ENCODE peak calls at places on chromosomes 7 and 10, in seven cellular contexts. Y is PC-9; N is psoas muscle; O is GM23338; T is CD8-positive, alpha-beta T cell; K is testis; A is HepG2. U is an unnamed sample.

GRCh38 chr10:21993360-21994001 is 10.0 kb downstream of the DNAJC1 start:
- DNase-seq in Y (no peak), N (no peak), O (peak; percentile 24), T (no peak), K (no peak), A (no peak), U (no peak)

GRCh38 chr7:4136501-4137110 is 545.5 kb upstream of the FOXK1 start:
- DNase-seq in Y (no peak), N (no peak), O (peak; percentile 53), T (no peak), K (no peak), A (peak; percentile 19), U (no peak)

GRCh38 chr10:85400981-85401695 is 965.5 kb downstream of the GRID1 start:
- DNase-seq in Y (no peak), N (no peak), O (no peak), T (no peak), K (no peak), A (no peak), U (no peak)

GRCh38 chr7:151856516-151856915 is 20.4 kb downstream of the PRKAG2 start:
- DNase-seq in Y (no peak), N (no peak), O (no peak), T (no peak), K (no peak), A (no peak), U (no peak)

GRCh38 chr7:42456267-42456666 is 219.3 kb upstream of the GLI3 start:
- DNase-seq in Y (no peak), N (no peak), O (no peak), T (no peak), K (no peak), A (no peak), U (no peak)

GRCh38 chr7:35519971-35520809 is 174.7 kb downstream of the HERPUD2 start:
- DNase-seq in Y (peak; percentile 61), N (peak; percentile 60), O (peak; percentile 87), T (peak; percentile 40), K (peak; percentile 87), A (peak; percentile 45), U (no peak)

GRCh38 chr10:81027223-81027622 is 489.5 kb downstream of the SH2D4B start:
- DNase-seq in Y (no peak), N (no peak), O (no peak), T (no peak), K (no peak), A (no peak), U (no peak)

GRCh38 chr10:25175527-25176420 is 973 bp downstream of the GPR158 start:
- DNase-seq in Y (no peak), N (no peak), O (peak; percentile 66), T (peak; percentile 18), K (peak; percentile 65), A (no peak), U (peak; percentile 25)

GRCh38 chr7:133230591-133231194 is 22.2 kb upstream of the EXOC4 start:
- DNase-seq in Y (no peak), N (no peak), O (peak; percentile 78), T (no peak), K (peak; percentile 84), A (peak; percentile 36), U (peak; percentile 26)

GRCh38 chr10:118958984-118959916 is 70.3 kb upstream of the NANOS1 start:
- DNase-seq in Y (peak; percentile 87), N (peak; percentile 63), O (no peak), T (no peak), K (peak; percentile 88), A (no peak), U (peak; percentile 82)

GRCh38 chr7:107995184-107996071 is 7.5 kb downstream of the LAMB1 start:
- DNase-seq in Y (peak; percentile 88), N (no peak), O (peak; percentile 85), T (no peak), K (no peak), A (peak; percentile 82), U (no peak)

GRCh38 chr10:127687548-127687947 is 49.4 kb upstream of the FOXI2 start:
- DNase-seq in Y (no peak), N (no peak), O (no peak), T (no peak), K (no peak), A (no peak), U (no peak)

GRCh38 chr10:42544945-42545344 is 93.4 kb downstream of the ZNF33B start:
- DNase-seq in Y (no peak), N (no peak), O (no peak), T (no peak), K (no peak), A (no peak), U (no peak)

GRCh38 chr10:130987401-130987800 is 324.1 kb downstream of the TCERG1L start:
- DNase-seq in Y (no peak), N (no peak), O (no peak), T (no peak), K (peak; percentile 0), A (no peak), U (no peak)

GRCh38 chr10:43211030-43211429 is 55.8 kb downstream of the RASGEF1A start:
- DNase-seq in Y (no peak), N (peak; percentile 1), O (no peak), T (no peak), K (peak; percentile 45), A (no peak), U (no peak)

GRCh38 chr7:7554647-7555575 is 11.8 kb upstream of the MIOS start:
- DNase-seq in Y (peak; percentile 36), N (peak; percentile 15), O (no peak), T (no peak), K (no peak), A (no peak), U (no peak)

GRCh38 chr10:104260775-104261115 is 6.1 kb downstream of the GSTO1 start:
- DNase-seq in Y (no peak), N (no peak), O (no peak), T (no peak), K (no peak), A (no peak), U (no peak)
- H3K27ac ChIP-seq in Y (no peak overlapping the region), N (peak overlapping the region; percentile 24), O (peak overlapping the region; percentile 13), T (no peak overlapping the region), K (no peak overlapping the region), A (no peak overlapping the region), U (peak overlapping the region; percentile 68)

GRCh38 chr10:12063483-12063818 is 5.3 kb upstream of the DHTKD1 start:
- DNase-seq in Y (no peak), N (no peak), O (no peak), T (no peak), K (no peak), A (no peak), U (no peak)

GRCh38 chr10:12062754-12063482 is 5.8 kb upstream of the DHTKD1 start:
- DNase-seq in Y (no peak), N (no peak), O (no peak), T (no peak), K (no peak), A (no peak), U (no peak)

GRCh38 chr10:12068467-12069269 is at the start of gene DHTKD1:
- DNase-seq in Y (peak; percentile 88), N (peak; percentile 99), O (peak; percentile 99), T (peak; percentile 97), K (peak; percentile 98), A (peak; percentile 95), U (peak; percentile 99)

DNA sequence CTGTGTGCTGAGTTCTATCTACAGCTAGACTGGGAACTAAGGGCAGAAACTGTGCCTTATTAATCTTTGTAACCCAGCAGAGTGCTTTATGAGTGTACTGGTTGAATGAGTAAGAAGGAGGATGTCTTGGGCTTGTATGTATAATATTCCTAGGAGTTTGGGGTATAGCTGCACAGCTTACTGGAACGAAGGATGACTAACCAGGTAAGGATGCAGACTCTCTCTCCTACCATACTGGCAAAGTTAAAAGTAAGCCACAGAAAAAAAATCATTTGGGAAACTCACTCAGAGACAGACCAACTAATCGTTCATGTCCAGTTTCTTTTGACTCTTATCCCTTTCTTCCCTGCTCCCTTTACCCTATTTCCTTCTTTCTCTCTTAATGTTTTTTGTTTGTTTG is 1.4 kb upstream of the DHTKD1 start:
- DNase-seq in Y (peak; percentile 60), N (no peak), O (no peak), T (no peak), K (no peak), A (no peak), U (no peak)
- H3K27ac ChIP-seq in Y (no peak overlapping the region), N (no peak overlapping the region), O (peak overlapping the region; percentile 89), T (no peak overlapping the region), K (no peak overlapping the region), A (no peak overlapping the region), U (no peak overlapping the region)

DNA sequence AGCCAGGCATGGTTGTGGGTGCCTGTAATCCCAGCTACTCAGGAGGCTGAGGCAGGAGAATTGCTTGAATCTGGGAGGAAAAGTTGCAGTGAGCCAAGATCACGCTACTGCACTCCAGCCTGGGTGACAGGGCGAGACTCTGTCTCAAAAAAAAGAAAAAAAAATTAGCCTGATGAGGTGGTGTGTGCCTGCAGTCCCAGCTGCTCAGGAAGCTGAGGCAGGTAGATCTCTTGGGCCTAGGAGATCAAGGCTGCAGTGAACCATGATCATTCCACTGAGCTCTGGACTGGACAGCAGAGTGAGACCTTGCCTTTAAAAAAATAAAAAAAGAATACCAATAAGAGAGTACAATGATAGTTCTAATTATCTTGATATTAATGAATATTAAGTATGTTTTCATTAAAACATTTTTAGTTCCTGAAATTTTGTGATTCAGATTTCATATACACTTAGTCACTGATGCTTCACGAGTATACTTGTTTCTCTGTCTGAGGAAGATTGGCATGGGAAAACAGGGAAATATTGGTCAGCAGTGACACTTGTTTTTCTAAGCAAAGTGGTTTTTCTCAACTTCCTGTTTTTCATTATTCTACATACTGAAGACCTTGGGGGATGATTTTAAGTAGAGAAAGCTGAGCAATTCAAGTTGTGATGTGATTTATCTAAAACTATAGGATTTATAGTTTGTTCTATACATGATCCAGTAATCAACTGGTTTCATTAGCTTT is 76.8 kb downstream of the ADK start:
- DNase-seq in Y (peak; percentile 39), N (no peak), O (no peak), T (no peak), K (no peak), A (no peak), U (no peak)
- H3K27ac ChIP-seq in Y (peak overlapping the region; percentile 66), N (no peak overlapping the region), O (no peak overlapping the region), T (peak overlapping the region; percentile 38), K (no peak overlapping the region), A (no peak overlapping the region), U (peak overlapping the region; percentile 45)

GRCh38 chr10:132365102-132365501 is 31.9 kb upstream of the PWWP2B start:
- DNase-seq in Y (no peak), N (no peak), O (no peak), T (no peak), K (no peak), A (no peak), U (no peak)

GRCh38 chr10:132364594-132364970 is 32.4 kb upstream of the PWWP2B start:
- DNase-seq in Y (no peak), N (no peak), O (no peak), T (no peak), K (no peak), A (no peak), U (peak; percentile 32)

GRCh38 chr10:132363921-132364593 is 32.1 kb downstream of the LRRC27 start:
- DNase-seq in Y (no peak), N (no peak), O (no peak), T (no peak), K (no peak), A (peak; percentile 45), U (no peak)

GRCh38 chr10:132366499-132366898 is 30.5 kb upstream of the PWWP2B start:
- DNase-seq in Y (no peak), N (no peak), O (no peak), T (no peak), K (no peak), A (no peak), U (peak; percentile 5)

DNA sequence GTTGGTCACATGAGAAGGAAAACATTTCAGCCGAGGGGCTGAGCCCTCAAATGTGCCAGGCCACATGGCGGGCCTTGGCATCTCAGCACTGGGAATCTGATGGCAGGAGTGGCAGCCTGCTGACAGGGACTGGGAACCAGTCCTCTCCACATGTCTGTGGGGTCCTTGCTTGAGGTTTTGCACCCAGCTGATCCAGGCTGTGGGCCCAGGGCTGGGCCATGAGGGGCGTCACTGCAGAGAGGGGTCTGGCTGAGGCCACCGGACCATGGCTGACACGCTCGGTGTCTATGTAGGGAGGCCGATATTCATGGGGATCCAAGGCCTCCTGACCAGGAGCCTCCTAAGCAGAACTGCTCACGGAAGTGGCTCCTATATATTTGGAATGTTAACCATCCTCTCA is 31.0 kb upstream of the PWWP2B start:
- DNase-seq in Y (no peak), N (no peak), O (no peak), T (peak; percentile 0), K (no peak), A (no peak), U (peak; percentile 5)
- H3K27ac ChIP-seq in Y (no peak overlapping the region), N (no peak overlapping the region), O (no peak overlapping the region), T (no peak overlapping the region), K (no peak overlapping the region), A (no peak overlapping the region), U (no peak overlapping the region)